ENCODE peak calls at places on chromosome 7, in six cellular contexts. G, C, J, E, X and T are unnamed samples.

GRCh38 chr7:23335621-23336020 is 36.5 kb downstream of the MALSU1 start:
- DNase-seq in G (no peak), C (no peak), J (no peak), E (no peak), X (no peak), T (no peak)

GRCh38 chr7:95004618-95005282 is 97.4 kb downstream of the PPP1R9A start:
- DNase-seq in G (no peak), C (no peak), J (no peak), E (no peak), X (no peak), T (peak)

GRCh38 chr7:12570148-12570528 is 382 bp upstream of the SCIN start:
- DNase-seq in G (peak), C (peak), J (peak), E (no peak), X (no peak), T (no peak)

GRCh38 chr7:45714521-45714820 is 140.3 kb downstream of the ADCY1 start:
- DNase-seq in G (no peak), C (no peak), J (no peak), E (no peak), X (no peak), T (no peak)

GRCh38 chr7:84735021-84735420 is 451.8 kb downstream of the SEMA3D start:
- DNase-seq in G (no peak), C (no peak), J (no peak), E (no peak), X (no peak), T (no peak)

GRCh38 chr7:96316949-96317348 is 4.9 kb downstream of the SLC25A13 start:
- DNase-seq in G (no peak), C (no peak), J (no peak), E (no peak), X (no peak), T (no peak)

GRCh38 chr7:83921798-83922607 is 272.6 kb downstream of the SEMA3A start:
- DNase-seq in G (peak), C (peak), J (peak), E (no peak), X (no peak), T (no peak)

GRCh38 chr7:151491859-151492258 is 27.8 kb downstream of the RHEB start:
- DNase-seq in G (peak), C (no peak), J (no peak), E (no peak), X (no peak), T (no peak)

GRCh38 chr7:48522692-48523091 is 351.4 kb downstream of the ABCA13 start:
- DNase-seq in G (no peak), C (no peak), J (no peak), E (no peak), X (no peak), T (no peak)

GRCh38 chr7:28411876-28412662 is at the start of gene CREB5:
- DNase-seq in G (no peak), C (peak), J (no peak), E (peak), X (no peak), T (peak)

GRCh38 chr7:80851896-80852476 is 66.9 kb downstream of the SEMA3C start:
- DNase-seq in G (no peak), C (no peak), J (no peak), E (no peak), X (no peak), T (no peak)

GRCh38 chr7:50504646-50505546 is 54.7 kb upstream of the FIGNL1 start:
- DNase-seq in G (no peak), C (no peak), J (no peak), E (no peak), X (no peak), T (no peak)

GRCh38 chr7:140326116-140326928 is 72.0 kb downstream of the SLC37A3 start:
- DNase-seq in G (peak), C (peak), J (peak), E (peak), X (peak), T (peak)

GRCh38 chr7:12890586-12890985 is 203.2 kb downstream of the ARL4A start:
- DNase-seq in G (no peak), C (no peak), J (no peak), E (no peak), X (no peak), T (no peak)

GRCh38 chr7:26958834-26959233 is 94.4 kb upstream of the SKAP2 start:
- DNase-seq in G (no peak), C (no peak), J (no peak), E (no peak), X (no peak), T (no peak)

GRCh38 chr7:132240262-132240661 is 336.0 kb downstream of the PLXNA4 start:
- DNase-seq in G (no peak), C (peak), J (peak), E (no peak), X (no peak), T (no peak)